ENCODE peak calls at places on chromosomes 5 and 9, in seven cellular contexts. Z is HT-29; K is endodermal cell; F is stimulated activated CD4-positive, alpha-beta T cell treated with anti-CD3 and anti-CD28 coated beads, TNF-alpha, amount 100 ng/mL, for 4 hours; Q is activated gamma-delta T cell treated with Interleukin-2 at 50 U/mL for 16 hours; M is COR-L47; B is tibial artery. S is an unnamed sample.
A peak's percentile ranks its signal among the peaks of the same experiment; 100 is the strongest.

GRCh38 chr5:102778478-102778877 is 23.4 kb downstream of the PAM start:
- DNase-seq in M (no peak), K (no peak), B (no peak), Q (no peak), F (no peak), Z (no peak), S (no peak)

GRCh38 chr9:86099695-86100364 is 472 bp upstream of the GOLM1 start:
- DNase-seq in F (no peak), K (peak; percentile 74), Q (no peak), M (no peak), B (peak; percentile 48), Z (peak; percentile 75), S (no peak)

GRCh38 chr5:67165524-67166459 is 30.8 kb downstream of the CD180 start:
- DNase-seq in K (peak; percentile 96), M (no peak), Q (peak; percentile 78), Z (peak; percentile 96), B (peak; percentile 80), F (peak; percentile 57), S (peak; percentile 52)

GRCh38 chr5:97877578-97877977 is 694.5 kb upstream of the RIOK2 start:
- DNase-seq in M (no peak), Z (no peak), B (no peak), F (no peak), K (no peak), Q (no peak), S (no peak)

GRCh38 chr5:89262030-89262429 is 379.0 kb upstream of the MEF2C start:
- DNase-seq in Z (no peak), F (no peak), M (no peak), K (no peak), B (no peak), Q (no peak), S (no peak)

GRCh38 chr9:81562221-81563019 is 126.9 kb downstream of the TLE1 start:
- DNase-seq in K (no peak), Q (no peak), M (no peak), Z (peak; percentile 52), F (no peak), B (peak; percentile 41), S (peak; percentile 83)

GRCh38 chr5:68251386-68251785 is 35.8 kb downstream of the PIK3R1 start:
- DNase-seq in K (peak; percentile 65), Z (no peak), B (peak; percentile 59), Q (peak; percentile 44), M (no peak), F (peak; percentile 59), S (no peak)

GRCh38 chr5:107285772-107286171 is 385.0 kb downstream of the EFNA5 start:
- DNase-seq in Q (no peak), M (no peak), K (no peak), Z (no peak), B (no peak), F (no peak), S (no peak)

GRCh38 chr5:163846512-163846911 is 341.1 kb downstream of the MAT2B start:
- DNase-seq in Z (no peak), K (no peak), B (no peak), F (no peak), Q (no peak), M (no peak), S (peak; percentile 17)

GRCh38 chr5:36744041-36744677 is 132.4 kb upstream of the NIPBL start:
- DNase-seq in Q (no peak), Z (peak; percentile 52), K (no peak), M (no peak), B (no peak), F (no peak), S (no peak)

GRCh38 chr9:33517373-33517772 is 6.7 kb upstream of the ANKRD18B start:
- DNase-seq in M (peak; percentile 49), Q (no peak), Z (peak; percentile 63), F (no peak), K (no peak), B (no peak), S (no peak)

GRCh38 chr5:168282120-168282519 is 9.3 kb upstream of the WWC1 start:
- DNase-seq in Z (no peak), K (peak; percentile 69), Q (no peak), F (no peak), B (no peak), M (no peak), S (no peak)

GRCh38 chr9:70987986-70988385 is 133.4 kb downstream of the TRPM3 start:
- DNase-seq in F (no peak), Z (no peak), Q (no peak), K (no peak), M (no peak), B (no peak), S (no peak)

GRCh38 chr5:172414618-172415599 is 39.4 kb downstream of the SH3PXD2B start:
- DNase-seq in B (peak; percentile 82), Q (no peak), Z (no peak), K (no peak), M (no peak), F (no peak), S (no peak)

GRCh38 chr5:73815631-73816030 is 189.6 kb downstream of the ARHGEF28 start:
- DNase-seq in M (no peak), F (no peak), Z (no peak), Q (no peak), K (no peak), B (no peak), S (peak; percentile 80)

GRCh38 chr9:126844085-126844484 is 16.4 kb upstream of the ZBTB34 start:
- DNase-seq in F (no peak), B (no peak), Z (no peak), Q (no peak), M (no peak), K (no peak), S (peak; percentile 31)

GRCh38 chr5:112142769-112143270 is 276.3 kb downstream of the EPB41L4A start:
- DNase-seq in Q (no peak), M (no peak), Z (peak; percentile 20), K (no peak), F (no peak), B (no peak), S (peak; percentile 66)

GRCh38 chr9:18490591-18491370 is 16.8 kb downstream of the ADAMTSL1 start:
- DNase-seq in F (no peak), B (peak; percentile 42), K (no peak), Q (no peak), M (no peak), Z (no peak), S (peak; percentile 97)

GRCh38 chr5:97629281-97629680 is 446.2 kb upstream of the RIOK2 start:
- DNase-seq in F (no peak), K (no peak), B (peak; percentile 55), Z (no peak), Q (no peak), M (no peak), S (no peak)

GRCh38 chr5:35617435-35618296 is at the start of gene SPEF2:
- DNase-seq in F (peak; percentile 57), K (peak; percentile 95), Q (peak; percentile 72), B (peak; percentile 68), Z (peak; percentile 97), M (peak; percentile 38), S (peak; percentile 68)

GRCh38 chr5:133117166-133117929 is 65.5 kb downstream of the HSPA4 start:
- DNase-seq in K (no peak), M (no peak), F (no peak), B (no peak), Q (no peak), Z (no peak), S (no peak)

GRCh38 chr5:139910901-139911300 is 115.3 kb downstream of the PSD2 start:
- DNase-seq in M (no peak), F (no peak), B (no peak), K (no peak), Z (no peak), Q (no peak), S (no peak)

GRCh38 chr9:25742241-25742640 is 64.0 kb upstream of the TUSC1 start:
- DNase-seq in F (no peak), Q (no peak), Z (no peak), K (no peak), M (peak; percentile 1), B (no peak), S (no peak)

GRCh38 chr9:114611516-114612271 is 603 bp downstream of the TMEM268 start:
- DNase-seq in Q (peak; percentile 19), K (peak; percentile 81), B (peak; percentile 68), Z (peak; percentile 46), M (peak; percentile 45), F (no peak), S (no peak)

GRCh38 chr5:178486305-178486704 is 103.9 kb downstream of the COL23A1 start:
- DNase-seq in Q (no peak), F (no peak), B (no peak), M (no peak), Z (no peak), K (no peak), S (no peak)